ENCODE peak calls at places on chromosome 21, in five cellular contexts. E is CD8-positive, alpha-beta memory T cell; X is IMR-90; R is iris pigment epithelial cell; J is HEK293T. D is an unnamed sample.

GRCh38 chr21:42574234-42575027 is 60.8 kb downstream of the SLC37A1 start:
- DNase-seq in E (no peak), X (peak; percentile 13), R (peak; percentile 45), J (no peak), D (no peak)

GRCh38 chr21:33230518-33231324 is 983 bp downstream of the IFNAR2 start:
- DNase-seq in E (peak; percentile 40), X (peak; percentile 75), R (peak; percentile 86), J (peak; percentile 45), D (peak; percentile 34)

GRCh38 chr21:42395910-42396625 is at the start of gene TMPRSS3:
- DNase-seq in E (no peak), X (no peak), R (no peak), J (no peak), D (no peak)

GRCh38 chr21:38120984-38121855 is 135.6 kb upstream of the KCNJ15 start:
- DNase-seq in E (no peak), X (no peak), R (no peak), J (no peak), D (no peak)

GRCh38 chr21:17775431-17776126 is 43.6 kb downstream of the C21orf91 start:
- DNase-seq in E (peak; percentile 55), X (no peak), R (no peak), J (no peak), D (peak; percentile 59)

GRCh38 chr21:41953831-41954653 is at the start of gene C2CD2:
- DNase-seq in E (no peak), X (peak; percentile 73), R (peak; percentile 77), J (no peak), D (no peak)

GRCh38 chr21:27649323-27649722 is 682.4 kb upstream of the ADAMTS5 start:
- DNase-seq in E (no peak), X (peak; percentile 97), R (peak; percentile 94), J (no peak), D (no peak)

GRCh38 chr21:32099812-32100416 is 178.9 kb downstream of the MIS18A start:
- DNase-seq in E (no peak), X (peak; percentile 24), R (no peak), J (no peak), D (no peak)

GRCh38 chr21:45011911-45012660 is 62.3 kb upstream of the ADARB1 start:
- DNase-seq in E (no peak), X (peak; percentile 94), R (peak; percentile 94), J (no peak), D (no peak)

GRCh38 chr21:18493420-18493819 is 89.8 kb upstream of the TMPRSS15 start:
- DNase-seq in E (no peak), X (no peak), R (peak; percentile 1), J (no peak), D (no peak)

GRCh38 chr21:41663805-41664788 is 102.8 kb downstream of the RIPK4 start:
- DNase-seq in E (no peak), X (peak; percentile 32), R (peak; percentile 56), J (no peak), D (no peak)

GRCh38 chr21:41825216-41825615 is 53.9 kb downstream of the PRDM15 start:
- DNase-seq in E (no peak), X (no peak), R (no peak), J (no peak), D (no peak)

GRCh38 chr21:39754811-39755210 is 9.8 kb downstream of the IGSF5 start:
- DNase-seq in E (no peak), X (no peak), R (no peak), J (no peak), D (no peak)

GRCh38 chr21:32248616-32249550 is 30.0 kb downstream of the MIS18A start:
- DNase-seq in E (no peak), X (peak; percentile 4), R (no peak), J (no peak), D (no peak)

GRCh38 chr21:37219766-37220432 is 47.2 kb downstream of the VPS26C start:
- DNase-seq in E (no peak), X (no peak), R (peak; percentile 23), J (no peak), D (no peak)

GRCh38 chr21:15928686-15929085 is 198.9 kb downstream of the USP25 start:
- DNase-seq in E (no peak), X (no peak), R (no peak), J (no peak), D (no peak)

GRCh38 chr21:41641510-41641815 is 125.4 kb downstream of the RIPK4 start:
- DNase-seq in E (no peak), X (no peak), R (no peak), J (no peak), D (no peak)

GRCh38 chr21:26597981-26598380 is 24.9 kb upstream of the CYYR1 start:
- DNase-seq in E (no peak), X (no peak), R (no peak), J (no peak), D (no peak)

GRCh38 chr21:15815285-15815684 is 85.5 kb downstream of the USP25 start:
- DNase-seq in E (no peak), X (no peak), R (no peak), J (no peak), D (no peak)

GRCh38 chr21:14567557-14568279 is 21.6 kb upstream of the SAMSN1 start:
- DNase-seq in E (no peak), X (no peak), R (peak; percentile 18), J (no peak), D (no peak)

GRCh38 chr21:45997205-45997494 is 15.6 kb downstream of the COL6A1 start:
- DNase-seq in E (no peak), X (no peak), R (no peak), J (no peak), D (no peak)

GRCh38 chr21:36550761-36551160 is 70.8 kb upstream of the CLDN14 start:
- DNase-seq in E (no peak), X (peak; percentile 23), R (no peak), J (no peak), D (no peak)